ENCODE peak calls at places on chromosomes 1 and 21, in eight cellular contexts. X is heart left ventricle, K is AG04450, U is psoas muscle, E is astrocyte, N is GM23338, S is sigmoid colon, J is K562. L is an unnamed sample.

GRCh38 chr21:39258207-39258606 is 55.2 kb downstream of the BRWD1 start:
- DNase-seq in X (no peak), K (no peak), U (no peak), E (no peak), N (no peak), S (no peak), J (no peak), L (no peak)

GRCh38 chr1:167517535-167518330 is 596 bp downstream of the CD247 start:
- DNase-seq in X (no peak), K (no peak), U (peak), E (no peak), N (no peak), S (no peak), J (peak), L (peak)

GRCh38 chr1:194833111-194833510 is 1646.7 kb upstream of the B3GALT2 start:
- DNase-seq in X (no peak), K (no peak), U (no peak), E (no peak), N (no peak), S (no peak), J (no peak), L (no peak)

GRCh38 chr1:85581138-85581801 is 709 bp downstream of the CCN1 start:
- DNase-seq in X (peak), K (peak), U (peak), E (peak), N (peak), S (peak), J (peak), L (no peak)

GRCh38 chr1:209675567-209676154 is 449 bp downstream of the G0S2 start:
- DNase-seq in X (peak), K (no peak), U (peak), E (peak), N (peak), S (peak), J (no peak), L (no peak)

GRCh38 chr1:14442669-14443068 is 155.8 kb upstream of the KAZN start:
- DNase-seq in X (no peak), K (no peak), U (no peak), E (no peak), N (peak), S (no peak), J (peak), L (no peak)

GRCh38 chr21:35045539-35046222 is 3.4 kb downstream of the RUNX1 start:
- DNase-seq in X (no peak), K (no peak), U (no peak), E (no peak), N (no peak), S (no peak), J (no peak), L (no peak)

GRCh38 chr21:33024278-33025103 is 1.2 kb upstream of the OLIG2 start:
- DNase-seq in X (no peak), K (no peak), U (no peak), E (no peak), N (peak), S (no peak), J (no peak), L (no peak)

GRCh38 chr1:25257176-25257575 is 9.9 kb upstream of the RSRP1 start:
- DNase-seq in X (no peak), K (no peak), U (no peak), E (no peak), N (no peak), S (no peak), J (no peak), L (no peak)

GRCh38 chr1:108209456-108210108 is 9.4 kb upstream of the SLC25A24 start:
- DNase-seq in X (no peak), K (no peak), U (no peak), E (no peak), N (no peak), S (no peak), J (no peak), L (no peak)

GRCh38 chr1:19091539-19091938 is 118.5 kb downstream of the UBR4 start:
- DNase-seq in X (no peak), K (peak), U (no peak), E (no peak), N (no peak), S (no peak), J (no peak), L (no peak)

GRCh38 chr1:223844962-223845809 is 561 bp downstream of the TP53BP2 start:
- DNase-seq in X (no peak), K (no peak), U (peak), E (peak), N (peak), S (peak), J (no peak), L (peak)

GRCh38 chr21:45506241-45506817 is 35.9 kb downstream of the SLC19A1 start:
- DNase-seq in X (peak), K (no peak), U (peak), E (no peak), N (no peak), S (peak), J (peak), L (no peak)

GRCh38 chr1:115837762-115838421 is 3.0 kb downstream of the NHLH2 start:
- DNase-seq in X (no peak), K (no peak), U (no peak), E (no peak), N (peak), S (no peak), J (no peak), L (no peak)

GRCh38 chr1:201882665-201883132 is 6.0 kb upstream of the SHISA4 start:
- DNase-seq in X (no peak), K (no peak), U (no peak), E (peak), N (peak), S (no peak), J (peak), L (peak)

GRCh38 chr1:51270751-51271150 is 34.7 kb downstream of the RNF11 start:
- DNase-seq in X (no peak), K (no peak), U (no peak), E (no peak), N (no peak), S (no peak), J (no peak), L (no peak)

GRCh38 chr1:83701396-83701795 is 297.5 kb downstream of the TTLL7 start:
- DNase-seq in X (no peak), K (no peak), U (no peak), E (no peak), N (no peak), S (no peak), J (no peak), L (no peak)

GRCh38 chr21:24844672-24845071 is 762.6 kb downstream of the MRPL39 start:
- DNase-seq in X (peak), K (peak), U (no peak), E (no peak), N (no peak), S (no peak), J (no peak), L (no peak)

GRCh38 chr1:7257225-7257624 is 472.0 kb downstream of the CAMTA1 start:
- DNase-seq in X (no peak), K (no peak), U (no peak), E (no peak), N (no peak), S (no peak), J (no peak), L (no peak)

GRCh38 chr1:238063454-238063853 is 172.7 kb upstream of the ZP4 start:
- DNase-seq in X (no peak), K (no peak), U (no peak), E (peak), N (no peak), S (no peak), J (no peak), L (no peak)

GRCh38 chr1:32448773-32449456 is 16.0 kb upstream of the ZBTB8B start:
- DNase-seq in X (no peak), K (no peak), U (no peak), E (no peak), N (peak), S (no peak), J (peak), L (no peak)

GRCh38 chr1:223639333-223639749 is 26.2 kb downstream of the CAPN8 start:
- DNase-seq in X (no peak), K (no peak), U (no peak), E (peak), N (no peak), S (peak), J (no peak), L (no peak)

GRCh38 chr1:223714849-223715709 is 2.7 kb downstream of the CAPN2 start:
- DNase-seq in X (no peak), K (no peak), U (peak), E (peak), N (peak), S (no peak), J (peak), L (peak)

GRCh38 chr1:211476200-211476849 is 15.6 kb downstream of the RD3 start:
- DNase-seq in X (peak), K (peak), U (peak), E (peak), N (peak), S (peak), J (peak), L (peak)

GRCh38 chr1:6688757-6689156 is 12.9 kb downstream of the DNAJC11 start:
- DNase-seq in X (no peak), K (no peak), U (no peak), E (peak), N (no peak), S (no peak), J (no peak), L (peak)

GRCh38 chr1:211574705-211575104 is 4.3 kb downstream of the SLC30A1 start:
- DNase-seq in X (no peak), K (no peak), U (no peak), E (no peak), N (no peak), S (no peak), J (no peak), L (no peak)

GRCh38 chr21:38847556-38847955 is 41.8 kb downstream of the ETS2 start:
- DNase-seq in X (no peak), K (no peak), U (no peak), E (peak), N (no peak), S (no peak), J (no peak), L (no peak)

GRCh38 chr1:201562257-201562656 is 23.3 kb downstream of the NAV1 start:
- DNase-seq in X (peak), K (peak), U (peak), E (peak), N (no peak), S (peak), J (no peak), L (peak)

GRCh38 chr1:157139125-157139524 is 930 bp upstream of the ETV3 start:
- DNase-seq in X (no peak), K (no peak), U (no peak), E (no peak), N (no peak), S (no peak), J (no peak), L (no peak)

GRCh38 chr1:157315544-157315943 is 177.3 kb upstream of the ETV3 start:
- DNase-seq in X (no peak), K (no peak), U (no peak), E (no peak), N (no peak), S (no peak), J (no peak), L (no peak)

GRCh38 chr1:15935056-15935950 is 40.6 kb downstream of the ZBTB17 start:
- DNase-seq in X (no peak), K (no peak), U (no peak), E (no peak), N (no peak), S (no peak), J (no peak), L (no peak)

GRCh38 chr1:185593271-185593670 is 140.9 kb upstream of the HMCN1 start:
- DNase-seq in X (no peak), K (no peak), U (no peak), E (no peak), N (no peak), S (no peak), J (no peak), L (no peak)

GRCh38 chr1:56033321-56034037 is 545.9 kb downstream of the PLPP3 start:
- DNase-seq in X (no peak), K (no peak), U (no peak), E (no peak), N (no peak), S (no peak), J (no peak), L (no peak)

GRCh38 chr1:223421676-223422075 is 28.5 kb downstream of the CCDC185 start:
- DNase-seq in X (no peak), K (no peak), U (no peak), E (no peak), N (no peak), S (no peak), J (no peak), L (no peak)

GRCh38 chr1:2229032-2229920 is 1.2 kb downstream of the SKI start:
- DNase-seq in X (peak), K (no peak), U (peak), E (peak), N (peak), S (peak), J (no peak), L (no peak)

GRCh38 chr1:186188004-186188539 is 187.0 kb downstream of the TPR start:
- DNase-seq in X (no peak), K (peak), U (no peak), E (peak), N (no peak), S (no peak), J (no peak), L (peak)

GRCh38 chr21:43767980-43768867 is 7.9 kb downstream of the CSTB start:
- DNase-seq in X (no peak), K (peak), U (peak), E (peak), N (peak), S (no peak), J (peak), L (peak)

GRCh38 chr1:201108614-201109013 is 3.6 kb downstream of the CACNA1S start:
- DNase-seq in X (no peak), K (no peak), U (no peak), E (no peak), N (no peak), S (no peak), J (no peak), L (no peak)

GRCh38 chr1:43270421-43271095 is 775 bp downstream of the TMEM125 start:
- DNase-seq in X (no peak), K (no peak), U (no peak), E (no peak), N (peak), S (peak), J (peak), L (no peak)

DNA sequence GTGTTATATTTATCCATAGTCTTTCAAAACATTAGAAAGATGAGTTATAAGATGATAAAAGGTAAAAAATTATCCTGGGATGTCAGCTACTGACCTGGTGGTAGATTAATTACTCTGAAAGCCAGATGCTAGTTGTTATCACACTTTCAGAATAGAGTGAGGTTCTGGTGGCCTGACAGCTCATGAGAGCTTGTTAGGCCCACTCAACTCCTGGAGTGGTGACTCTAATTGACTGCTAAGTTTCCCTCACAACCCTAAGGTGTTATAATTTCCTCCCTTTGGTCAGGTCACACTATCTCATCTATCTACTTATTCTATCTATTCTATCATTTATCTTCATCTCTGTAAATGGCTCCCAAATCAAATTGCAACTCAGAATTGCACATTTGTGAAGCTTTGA is 90.1 kb downstream of the ZNF648 start:
- DNase-seq in X (no peak), K (no peak), U (no peak), E (no peak), N (no peak), S (no peak), J (no peak), L (no peak)
- H3K27ac ChIP-seq in X (no peak), K (no peak), U (no peak), E (no peak), N (peak), S (no peak), J (no peak), L (no peak)

GRCh38 chr21:42614811-42615342 is 38.5 kb upstream of the PDE9A start:
- DNase-seq in X (no peak), K (no peak), U (no peak), E (no peak), N (peak), S (no peak), J (no peak), L (no peak)

GRCh38 chr21:42617476-42617875 is 35.9 kb upstream of the PDE9A start:
- DNase-seq in X (no peak), K (no peak), U (no peak), E (no peak), N (no peak), S (no peak), J (no peak), L (no peak)

GRCh38 chr21:42615924-42616323 is 37.5 kb upstream of the PDE9A start:
- DNase-seq in X (no peak), K (no peak), U (no peak), E (no peak), N (no peak), S (no peak), J (no peak), L (no peak)

GRCh38 chr21:42618713-42619112 is 34.7 kb upstream of the PDE9A start:
- DNase-seq in X (no peak), K (no peak), U (no peak), E (no peak), N (no peak), S (no peak), J (no peak), L (no peak)

DNA sequence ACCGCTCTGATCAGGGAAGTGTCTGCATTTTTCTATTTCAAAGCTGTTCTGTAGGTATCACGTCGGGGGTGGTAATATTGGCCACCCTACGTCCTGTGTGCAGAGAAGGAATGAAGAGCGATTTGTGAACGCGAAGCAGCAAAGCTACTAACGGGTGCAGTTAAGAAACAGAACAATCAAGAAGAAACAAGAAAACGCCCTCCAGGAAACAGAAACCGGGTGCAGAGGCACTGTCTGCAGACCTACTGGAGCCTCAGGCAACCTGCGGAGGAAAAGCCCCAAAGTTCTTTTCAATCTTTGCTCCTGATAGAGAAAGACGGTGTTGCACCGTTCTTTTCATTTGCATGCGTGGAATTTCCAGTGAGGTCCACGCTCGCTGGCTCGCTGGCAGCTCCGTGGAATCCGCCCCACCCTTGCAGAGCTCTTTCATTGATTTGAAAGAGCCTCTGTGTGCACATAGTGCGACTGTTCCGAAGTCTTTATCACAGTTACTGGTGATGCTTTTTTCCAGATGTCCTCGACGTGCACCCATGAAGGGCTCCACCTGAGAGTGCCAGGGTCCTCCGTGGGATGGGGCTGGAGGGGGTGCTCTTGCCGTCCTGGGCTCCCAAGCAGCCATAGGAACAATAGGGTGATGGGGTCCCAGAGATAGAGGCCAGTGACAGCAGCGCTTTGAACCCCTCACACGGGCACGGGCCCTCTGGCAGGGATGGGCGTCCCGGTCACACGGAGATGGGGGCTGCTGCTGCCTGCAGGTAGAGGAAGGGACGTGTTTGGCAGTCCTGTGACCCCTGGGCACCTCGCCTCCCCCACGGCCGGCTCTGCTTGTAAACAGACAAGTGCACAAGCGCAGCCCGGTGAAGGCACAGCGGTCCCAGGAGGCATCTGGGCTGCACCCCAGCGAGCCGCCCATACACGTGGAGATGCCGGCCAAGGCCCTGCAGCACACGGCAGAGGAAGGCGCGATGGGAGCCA is 36.8 kb upstream of the PDE9A start:
- DNase-seq in X (no peak), K (no peak), U (no peak), E (no peak), N (no peak), S (no peak), J (no peak), L (no peak)
- H3K4me3 ChIP-seq in X (no peak), K (no peak), U (no peak), E (no peak), N (no peak), S (peak), J (no peak), L (no peak)

DNA sequence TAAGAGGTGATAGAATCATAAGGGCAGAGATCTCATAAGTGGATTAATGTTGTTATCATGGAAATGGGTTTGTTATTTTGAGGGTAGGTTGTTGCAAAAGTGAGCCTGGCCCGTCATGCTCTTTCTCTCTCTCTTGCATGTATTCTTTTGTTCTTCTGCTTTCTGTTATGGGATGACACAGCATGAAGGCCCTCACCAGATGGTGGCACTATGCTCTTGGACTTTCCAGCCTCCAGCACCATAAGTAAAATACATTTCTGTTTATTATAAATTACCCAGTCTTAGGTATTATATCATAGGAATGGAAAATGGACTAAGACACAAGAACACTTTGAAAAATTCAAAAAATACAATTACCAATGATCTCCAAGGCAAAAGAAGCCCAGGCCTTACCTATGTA is 676.1 kb downstream of the PTPRU start:
- DNase-seq in X (no peak), K (peak), U (no peak), E (peak), N (no peak), S (peak), J (no peak), L (peak)
- TF ChIP-seq CTCF in X (peak), K (peak), U (no peak), E (peak), N (peak), S (no peak), J (peak), L (peak)

GRCh38 chr1:36456391-36456928 is 6.2 kb upstream of the OSCP1 start:
- DNase-seq in X (no peak), K (no peak), U (no peak), E (no peak), N (no peak), S (no peak), J (no peak), L (no peak)
- H3K27ac ChIP-seq in X (no peak), K (no peak), U (no peak), E (no peak), N (no peak), S (no peak), J (no peak), L (no peak)

DNA sequence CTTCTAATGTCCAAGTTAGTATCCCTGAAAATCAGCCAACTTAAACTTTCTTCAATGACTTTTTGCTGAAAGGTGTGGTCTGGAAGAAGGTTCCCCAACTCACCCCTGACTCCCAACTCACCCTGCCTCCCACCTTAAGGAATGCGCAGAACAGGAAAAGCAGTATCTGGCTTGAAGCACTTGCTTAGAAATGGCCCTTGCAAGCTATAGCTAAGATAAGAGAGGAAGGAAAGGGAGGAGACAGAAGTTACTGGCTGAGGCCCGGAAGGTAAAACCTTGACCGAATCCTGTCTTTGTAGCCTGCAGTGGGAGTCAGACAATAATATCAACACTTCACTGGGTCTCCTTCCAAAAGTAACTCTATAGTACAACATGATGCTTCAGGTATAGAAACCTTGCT is 2.9 kb downstream of the CYYR1 start:
- DNase-seq in X (no peak), K (no peak), U (no peak), E (no peak), N (peak), S (no peak), J (no peak), L (no peak)
- H3K4me3 ChIP-seq in X (peak), K (no peak), U (peak), E (no peak), N (peak), S (no peak), J (no peak), L (no peak)

L was measured in brain microvascular endothelial cell.